ENCODE peak calls at places on chromosomes 3 and 15, in seven cellular contexts. P is AG04450, R is esophagus squamous epithelium, A is mucosa of descending colon, L is lower leg skin, K is dorsolateral prefrontal cortex, Q is heart left ventricle. B is an unnamed sample.

GRCh38 chr3:32421185-32421584 is 29.5 kb downstream of the CMTM7 start:
- DNase-seq in A (no peak), L (peak), P (no peak), K (no peak), R (no peak), Q (no peak), B (no peak)

GRCh38 chr15:57611938-57612337 is 20.2 kb downstream of the MYZAP start:
- DNase-seq in P (no peak), L (peak), A (no peak), Q (no peak), R (no peak), K (no peak), B (no peak)

GRCh38 chr3:97940034-97940433 is 32.2 kb downstream of the RIOX2 start:
- DNase-seq in L (no peak), R (no peak), A (no peak), P (no peak), Q (no peak), K (no peak), B (no peak)

GRCh38 chr3:61617041-61617440 is 55.7 kb downstream of the PTPRG start:
- DNase-seq in L (no peak), P (no peak), Q (no peak), A (no peak), K (no peak), R (no peak), B (no peak)

GRCh38 chr3:188164248-188164687 is 10.3 kb downstream of the LPP start:
- DNase-seq in K (no peak), Q (no peak), P (no peak), A (peak), R (no peak), L (no peak), B (no peak)

GRCh38 chr3:134768845-134769244 is 26.2 kb upstream of the EPHB1 start:
- DNase-seq in P (no peak), Q (no peak), L (no peak), R (no peak), A (no peak), K (no peak), B (no peak)

GRCh38 chr15:66881173-66881905 is 179.3 kb downstream of the SMAD6 start:
- DNase-seq in A (no peak), K (no peak), Q (peak), R (no peak), L (peak), P (no peak), B (no peak)

GRCh38 chr3:179452166-179452544 is 885 bp upstream of the GNB4 start:
- DNase-seq in L (no peak), K (no peak), A (no peak), P (peak), Q (no peak), R (no peak), B (no peak)

GRCh38 chr15:59762558-59762957 is 73.4 kb upstream of the BNIP2 start:
- DNase-seq in Q (no peak), A (no peak), P (no peak), K (no peak), L (no peak), R (no peak), B (no peak)

GRCh38 chr15:71109130-71109529 is 6.1 kb upstream of the THSD4 start:
- DNase-seq in P (no peak), Q (no peak), L (no peak), R (no peak), K (no peak), A (no peak), B (no peak)

GRCh38 chr3:188316723-188317070 is 162.7 kb downstream of the LPP start:
- DNase-seq in P (no peak), A (no peak), Q (no peak), K (no peak), L (no peak), R (no peak), B (no peak)

GRCh38 chr3:16253601-16254000 is 11.1 kb downstream of the DPH3 start:
- DNase-seq in K (peak), A (no peak), R (no peak), Q (no peak), P (no peak), L (no peak), B (no peak)

GRCh38 chr3:195255571-195256501 is 15.1 kb downstream of the XXYLT1 start:
- DNase-seq in Q (no peak), L (peak), A (no peak), P (no peak), R (no peak), K (no peak), B (no peak)

GRCh38 chr15:66630801-66631351 is 65.1 kb upstream of the LCTL start:
- DNase-seq in Q (no peak), K (no peak), A (no peak), P (no peak), R (no peak), L (no peak), B (no peak)

GRCh38 chr3:101720851-101721649 is 3.4 kb upstream of the CEP97 start:
- DNase-seq in A (no peak), K (no peak), P (no peak), R (no peak), L (no peak), Q (no peak), B (peak)

GRCh38 chr15:68526269-68526668 is 52.5 kb upstream of the CORO2B start:
- DNase-seq in Q (no peak), L (no peak), P (no peak), A (no peak), K (no peak), R (no peak), B (no peak)

GRCh38 chr3:124832782-124833709 is 54.1 kb downstream of the ITGB5 start:
- DNase-seq in L (no peak), P (peak), K (no peak), A (no peak), Q (no peak), R (no peak), B (no peak)

GRCh38 chr3:45917146-45917885 is 25.9 kb upstream of the CXCR6 start:
- DNase-seq in K (no peak), R (no peak), Q (no peak), A (no peak), L (peak), P (no peak), B (no peak)

GRCh38 chr3:187667526-187667925 is 2.7 kb downstream of the SST start:
- DNase-seq in R (no peak), A (no peak), L (no peak), Q (no peak), K (no peak), P (no peak), B (no peak)

GRCh38 chr15:90851945-90852344 is 16.4 kb upstream of the FURIN start:
- DNase-seq in A (no peak), R (no peak), Q (no peak), L (no peak), P (no peak), K (no peak), B (peak)

GRCh38 chr15:75836953-75837321 is 6.3 kb upstream of the UBE2Q2 start:
- DNase-seq in L (peak), A (no peak), R (no peak), Q (no peak), P (no peak), K (no peak), B (no peak)

GRCh38 chr3:55742027-55742710 is 255.1 kb upstream of the WNT5A start:
- DNase-seq in A (no peak), R (no peak), P (no peak), Q (no peak), L (no peak), K (no peak), B (no peak)

DNA sequence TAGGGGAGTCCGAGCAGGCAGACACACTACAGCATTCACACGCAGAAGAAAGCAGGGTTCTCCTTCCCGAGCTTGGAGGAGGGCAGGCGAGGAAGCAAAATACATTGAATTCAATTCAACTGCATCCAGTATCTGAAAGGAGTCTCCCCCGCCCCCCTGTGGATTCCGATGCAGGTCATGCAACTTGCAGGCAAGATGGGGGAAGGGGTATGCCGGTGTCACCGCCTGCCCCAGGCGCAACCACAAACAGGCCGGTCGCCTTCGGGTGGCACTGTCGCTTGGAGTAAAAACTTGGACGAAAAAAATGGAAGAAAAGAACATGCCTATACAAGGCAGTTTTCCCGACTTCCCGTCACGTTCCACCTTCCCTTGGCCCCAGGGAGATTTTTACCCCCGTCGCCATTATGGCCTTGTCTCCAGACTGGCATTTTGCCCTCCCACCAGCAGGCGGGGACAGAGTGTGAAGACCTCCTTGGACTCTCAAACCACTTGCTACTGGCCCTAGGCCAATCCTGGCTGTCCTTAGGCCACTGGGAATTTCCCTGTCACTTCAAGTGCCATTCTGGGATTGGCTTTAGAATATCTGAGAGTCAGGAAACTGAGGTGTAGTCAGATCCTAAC is 1.6 kb upstream of the NTRK3 start:
- DNase-seq in Q (no peak), A (no peak), L (no peak), R (no peak), P (no peak), K (no peak), B (peak)
- TF ChIP-seq CTCF in Q (peak), A (no peak), L (no peak), R (no peak), P (peak), K (peak), B (peak)

GRCh38 chr3:66403268-66403990 is 97.4 kb downstream of the LRIG1 start:
- DNase-seq in P (no peak), A (no peak), L (peak), Q (no peak), K (no peak), R (no peak), B (no peak)
- TF ChIP-seq CTCF in P (no peak), A (no peak), L (no peak), Q (no peak), K (no peak), R (no peak), B (no peak)

DNA sequence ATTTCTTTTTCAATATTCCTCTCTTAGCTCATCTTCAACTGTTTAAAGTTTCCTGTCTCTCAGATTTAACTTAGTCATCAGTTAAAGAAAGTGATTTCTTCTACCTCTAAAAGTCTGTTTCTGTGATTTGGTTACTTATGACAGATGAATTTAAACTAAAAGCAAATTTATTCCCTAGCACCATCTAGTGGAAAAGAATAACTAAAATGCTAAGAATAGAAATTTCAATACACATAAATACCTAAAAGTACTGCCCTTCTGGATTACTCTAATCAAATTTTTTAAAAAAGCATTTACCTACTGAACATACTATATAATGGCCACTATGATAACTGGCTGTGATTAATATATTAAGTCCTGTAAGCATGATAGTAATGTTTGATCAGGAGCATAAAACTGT is 14.0 kb upstream of the ZCWPW2 start:
- DNase-seq in R (no peak), L (no peak), K (no peak), A (no peak), P (no peak), Q (no peak), B (no peak)
- TF ChIP-seq CTCF in R (no peak), L (no peak), K (peak), A (no peak), P (peak), Q (no peak), B (peak)

DNA sequence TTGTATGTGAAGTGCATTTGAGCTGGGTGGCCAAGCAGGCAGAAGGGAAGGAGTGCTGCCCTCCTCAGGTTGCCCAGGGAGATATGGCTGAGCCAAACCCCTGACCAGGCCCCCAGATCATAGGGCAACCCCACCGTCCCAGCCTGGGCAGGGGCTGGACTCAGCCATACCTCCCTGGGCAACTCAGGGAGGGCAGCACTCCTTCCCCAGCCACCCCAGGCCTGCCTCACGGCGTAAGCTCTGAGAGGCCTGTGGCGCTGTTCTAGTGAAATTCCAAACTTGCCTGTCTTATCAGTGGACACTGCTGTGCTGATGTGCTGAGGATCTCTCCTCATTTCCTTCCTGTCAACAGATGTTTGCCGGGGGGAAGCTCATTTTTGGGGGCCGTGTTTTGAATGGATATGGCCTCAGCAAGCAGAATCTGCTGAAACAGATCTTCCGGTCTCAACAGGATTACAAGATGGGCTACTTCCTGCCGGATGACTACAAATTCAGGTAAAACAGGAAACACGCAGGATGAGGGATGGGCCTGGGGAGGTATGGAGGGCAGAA is 57.6 kb upstream of the FGD5 start:
- DNase-seq in K (no peak), A (no peak), Q (no peak), L (no peak), P (no peak), R (no peak), B (peak)
- TF ChIP-seq CTCF in K (no peak), A (no peak), Q (no peak), L (no peak), P (no peak), R (no peak), B (peak)

GRCh38 chr15:63502137-63502801 is 2.1 kb upstream of the USP3 start:
- DNase-seq in K (no peak), P (no peak), A (no peak), R (no peak), L (no peak), Q (no peak), B (no peak)
- TF ChIP-seq CTCF in K (no peak), P (no peak), A (no peak), R (no peak), L (no peak), Q (no peak), B (peak)

DNA sequence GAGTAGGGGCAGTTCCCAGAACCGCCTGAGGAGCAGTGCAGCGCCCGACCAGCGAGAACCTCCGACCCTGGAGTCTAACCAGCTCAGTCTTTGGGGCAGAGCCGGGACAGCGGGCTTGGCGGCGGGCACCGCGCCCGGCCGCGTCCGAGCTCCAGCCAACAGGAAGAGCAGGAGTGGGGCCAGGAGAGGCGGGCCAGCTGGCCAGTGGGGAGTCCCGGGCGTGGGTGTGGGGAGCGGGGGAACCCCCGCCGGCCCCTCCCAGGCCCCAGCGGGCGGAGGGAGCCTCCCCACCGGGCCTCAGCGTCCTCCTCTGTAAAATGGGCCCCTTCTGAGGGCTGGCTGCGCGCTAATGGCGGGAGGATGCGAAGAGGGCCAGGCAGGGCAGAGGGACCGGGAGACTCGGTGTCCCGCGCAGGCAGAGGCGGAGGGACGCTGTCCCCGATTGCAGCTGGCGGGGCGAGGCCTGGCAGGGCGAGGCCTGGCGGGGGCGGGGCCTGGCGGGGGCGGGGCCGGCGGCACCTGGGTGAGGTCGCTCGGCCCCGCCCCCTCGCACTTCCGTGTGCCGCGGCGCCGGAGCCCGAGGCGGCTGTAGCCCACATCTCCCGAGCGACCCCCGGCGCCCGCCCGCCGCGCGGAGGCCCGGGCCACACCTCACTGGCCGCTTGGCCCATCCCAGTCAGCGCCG is at the start of gene PRKCD:
- DNase-seq in L (peak), Q (peak), R (peak), K (peak), A (peak), P (peak), B (peak)
- TF ChIP-seq CTCF in L (no peak), Q (peak), R (peak), K (no peak), A (peak), P (peak), B (peak)

GRCh38 chr15:92377083-92377789 is 16.4 kb upstream of the ST8SIA2 start:
- DNase-seq in R (no peak), A (no peak), K (peak), L (no peak), P (no peak), Q (peak), B (no peak)
- TF ChIP-seq CTCF in R (no peak), A (no peak), K (no peak), L (no peak), P (no peak), Q (no peak), B (no peak)

GRCh38 chr15:77468896-77469295 is 48.2 kb downstream of the HMG20A start:
- DNase-seq in R (no peak), K (no peak), A (no peak), Q (no peak), L (no peak), P (no peak), B (no peak)
- TF ChIP-seq CTCF in R (no peak), K (no peak), A (no peak), Q (no peak), L (no peak), P (no peak), B (no peak)

GRCh38 chr15:38072507-38073277 is 138.3 kb downstream of the TMCO5A start:
- DNase-seq in A (peak), K (peak), Q (peak), R (no peak), L (peak), P (no peak), B (peak)
- TF ChIP-seq CTCF in A (no peak), K (no peak), Q (peak), R (no peak), L (no peak), P (peak), B (peak)